ENCODE peak calls at places on chromosomes 16 and 17, in ten cellular contexts. One of them, this sample, is unnamed.

GRCh38 chr16:78129349-78129748 is 29.9 kb downstream of the WWOX start:
- DNase-seq in GM10248: no peak
- DNase-seq in AG04449: no peak
- DNase-seq in heart left ventricle: no peak
- DNase-seq in H9: no peak
- DNase-seq in lower leg skin: no peak
- DNase-seq in left ventricle myocardium inferior: no peak
- DNase-seq in endodermal cell: no peak
- DNase-seq in WTC11: no peak
- DNase-seq in mesothelial cell of epicardium: no peak
- DNase-seq in this sample: peak

GRCh38 chr17:34895388-34895787 is 65.9 kb downstream of the CCT6B start:
- DNase-seq in mesothelial cell of epicardium: no peak
- DNase-seq in AG04449: no peak
- DNase-seq in endodermal cell: peak
- DNase-seq in WTC11: peak
- DNase-seq in GM10248: no peak
- DNase-seq in H9: peak
- DNase-seq in lower leg skin: no peak
- DNase-seq in left ventricle myocardium inferior: no peak
- DNase-seq in heart left ventricle: no peak
- DNase-seq in this sample: no peak

GRCh38 chr16:55955845-55956244 is 80.7 kb upstream of the CES5A start:
- DNase-seq in mesothelial cell of epicardium: no peak
- DNase-seq in heart left ventricle: peak
- DNase-seq in H9: no peak
- DNase-seq in lower leg skin: no peak
- DNase-seq in AG04449: no peak
- DNase-seq in GM10248: no peak
- DNase-seq in left ventricle myocardium inferior: peak
- DNase-seq in WTC11: no peak
- DNase-seq in endodermal cell: no peak
- DNase-seq in this sample: no peak

GRCh38 chr17:55607736-55608341 is 96.6 kb upstream of the SMIM36 start:
- DNase-seq in H9: no peak
- DNase-seq in GM10248: no peak
- DNase-seq in heart left ventricle: no peak
- DNase-seq in AG04449: no peak
- DNase-seq in left ventricle myocardium inferior: peak
- DNase-seq in endodermal cell: no peak
- DNase-seq in lower leg skin: no peak
- DNase-seq in mesothelial cell of epicardium: no peak
- DNase-seq in WTC11: no peak
- DNase-seq in this sample: peak

GRCh38 chr16:47519037-47519436 is 57.9 kb downstream of the PHKB start:
- DNase-seq in H9: no peak
- DNase-seq in heart left ventricle: no peak
- DNase-seq in endodermal cell: no peak
- DNase-seq in lower leg skin: no peak
- DNase-seq in AG04449: no peak
- DNase-seq in left ventricle myocardium inferior: no peak
- DNase-seq in mesothelial cell of epicardium: no peak
- DNase-seq in GM10248: no peak
- DNase-seq in WTC11: no peak
- DNase-seq in this sample: no peak

GRCh38 chr16:88317619-88317977 is 65.2 kb upstream of the ZNF469 start:
- DNase-seq in heart left ventricle: peak
- DNase-seq in GM10248: no peak
- DNase-seq in WTC11: no peak
- DNase-seq in lower leg skin: no peak
- DNase-seq in H9: no peak
- DNase-seq in AG04449: no peak
- DNase-seq in left ventricle myocardium inferior: no peak
- DNase-seq in endodermal cell: no peak
- DNase-seq in mesothelial cell of epicardium: no peak
- DNase-seq in this sample: peak

GRCh38 chr17:71237903-71238538 is 882.8 kb upstream of the SOX9 start:
- DNase-seq in mesothelial cell of epicardium: no peak
- DNase-seq in GM10248: no peak
- DNase-seq in heart left ventricle: no peak
- DNase-seq in lower leg skin: no peak
- DNase-seq in endodermal cell: no peak
- DNase-seq in H9: no peak
- DNase-seq in left ventricle myocardium inferior: no peak
- DNase-seq in WTC11: no peak
- DNase-seq in AG04449: peak
- DNase-seq in this sample: peak

GRCh38 chr17:4444782-4445473 is 11.2 kb downstream of the SPNS3 start:
- DNase-seq in mesothelial cell of epicardium: no peak
- DNase-seq in WTC11: no peak
- DNase-seq in left ventricle myocardium inferior: peak
- DNase-seq in endodermal cell: no peak
- DNase-seq in lower leg skin: no peak
- DNase-seq in H9: no peak
- DNase-seq in GM10248: no peak
- DNase-seq in heart left ventricle: peak
- DNase-seq in AG04449: no peak
- DNase-seq in this sample: no peak

GRCh38 chr17:66381701-66382362 is 79.4 kb downstream of the PRKCA start:
- DNase-seq in AG04449: no peak
- DNase-seq in endodermal cell: no peak
- DNase-seq in GM10248: no peak
- DNase-seq in heart left ventricle: no peak
- DNase-seq in left ventricle myocardium inferior: no peak
- DNase-seq in mesothelial cell of epicardium: no peak
- DNase-seq in WTC11: no peak
- DNase-seq in lower leg skin: no peak
- DNase-seq in H9: no peak
- DNase-seq in this sample: no peak

GRCh38 chr16:20241321-20241720 is 86.0 kb downstream of the GP2 start:
- DNase-seq in left ventricle myocardium inferior: no peak
- DNase-seq in WTC11: no peak
- DNase-seq in lower leg skin: no peak
- DNase-seq in heart left ventricle: no peak
- DNase-seq in mesothelial cell of epicardium: no peak
- DNase-seq in GM10248: no peak
- DNase-seq in endodermal cell: no peak
- DNase-seq in H9: no peak
- DNase-seq in AG04449: no peak
- DNase-seq in this sample: no peak

GRCh38 chr16:27174007-27174406 is 29.3 kb upstream of the KDM8 start:
- DNase-seq in AG04449: no peak
- DNase-seq in GM10248: no peak
- DNase-seq in H9: no peak
- DNase-seq in mesothelial cell of epicardium: no peak
- DNase-seq in heart left ventricle: no peak
- DNase-seq in lower leg skin: no peak
- DNase-seq in WTC11: no peak
- DNase-seq in left ventricle myocardium inferior: no peak
- DNase-seq in endodermal cell: no peak
- DNase-seq in this sample: no peak

GRCh38 chr17:6997171-6997570 is 1.3 kb downstream of the ALOX12 start:
- DNase-seq in GM10248: no peak
- DNase-seq in mesothelial cell of epicardium: no peak
- DNase-seq in endodermal cell: no peak
- DNase-seq in WTC11: no peak
- DNase-seq in AG04449: no peak
- DNase-seq in H9: no peak
- DNase-seq in heart left ventricle: no peak
- DNase-seq in left ventricle myocardium inferior: no peak
- DNase-seq in lower leg skin: peak
- DNase-seq in this sample: no peak

GRCh38 chr17:58121925-58122324 is 26.3 kb upstream of the OR4D1 start:
- DNase-seq in endodermal cell: peak
- DNase-seq in mesothelial cell of epicardium: no peak
- DNase-seq in H9: peak
- DNase-seq in GM10248: peak
- DNase-seq in WTC11: peak
- DNase-seq in lower leg skin: no peak
- DNase-seq in AG04449: no peak
- DNase-seq in left ventricle myocardium inferior: no peak
- DNase-seq in heart left ventricle: no peak
- DNase-seq in this sample: no peak

GRCh38 chr17:57622886-57623433 is 122.1 kb downstream of the CCDC182 start:
- DNase-seq in endodermal cell: no peak
- DNase-seq in AG04449: peak
- DNase-seq in lower leg skin: no peak
- DNase-seq in mesothelial cell of epicardium: no peak
- DNase-seq in WTC11: no peak
- DNase-seq in H9: no peak
- DNase-seq in heart left ventricle: no peak
- DNase-seq in GM10248: peak
- DNase-seq in left ventricle myocardium inferior: no peak
- DNase-seq in this sample: no peak

DNA sequence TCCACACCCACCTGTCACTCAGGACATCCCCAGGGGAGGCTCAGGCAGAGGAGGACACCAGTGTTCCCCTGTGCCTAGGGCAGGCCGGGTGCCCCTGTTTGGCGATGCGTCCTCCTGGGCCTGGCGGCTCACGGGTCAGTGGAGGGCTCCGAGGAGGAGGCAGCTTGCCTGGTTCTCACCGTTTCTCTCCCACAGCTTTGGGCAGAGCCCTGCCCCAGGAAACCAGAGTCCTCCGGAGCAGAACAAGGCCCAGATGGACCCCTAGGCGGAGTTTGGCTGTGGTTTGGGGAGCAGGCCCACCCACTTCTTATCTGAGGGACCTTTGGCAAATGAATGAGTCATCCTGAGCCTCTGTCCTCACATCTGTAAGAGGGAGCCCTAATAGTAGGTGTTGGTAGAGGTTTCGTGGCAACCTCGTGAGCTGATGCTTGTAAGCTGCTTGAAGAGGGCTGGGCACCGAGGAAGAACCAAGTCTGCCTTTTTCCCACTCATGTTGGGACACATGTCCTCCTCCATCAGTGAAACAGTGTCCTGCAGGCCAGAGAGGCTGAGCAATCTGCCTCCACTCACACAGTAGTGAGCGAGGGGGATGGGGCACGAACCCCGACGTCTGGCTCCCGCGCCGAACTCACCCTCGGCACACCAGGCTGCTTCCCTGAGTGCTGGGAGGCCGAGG is 247.0 kb upstream of the CIBAR2 start:
- DNase-seq in WTC11: no peak
- DNase-seq in mesothelial cell of epicardium: no peak
- DNase-seq in heart left ventricle: no peak
- DNase-seq in AG04449: no peak
- DNase-seq in H9: no peak
- DNase-seq in left ventricle myocardium inferior: no peak
- DNase-seq in endodermal cell: no peak
- DNase-seq in GM10248: no peak
- DNase-seq in lower leg skin: no peak
- DNase-seq in this sample: no peak
- TF ChIP-seq CTCF in WTC11: no peak
- TF ChIP-seq CTCF in mesothelial cell of epicardium: no peak
- TF ChIP-seq CTCF in heart left ventricle: no peak
- TF ChIP-seq CTCF in AG04449: no peak
- TF ChIP-seq CTCF in H9: no peak
- TF ChIP-seq CTCF in left ventricle myocardium inferior: no peak
- TF ChIP-seq CTCF in endodermal cell: no peak
- TF ChIP-seq CTCF in GM10248: no peak
- TF ChIP-seq CTCF in lower leg skin: no peak
- TF ChIP-seq CTCF in this sample: no peak

GRCh38 chr17:39107973-39108372 is 43.5 kb downstream of the PLXDC1 start:
- DNase-seq in GM10248: no peak
- DNase-seq in AG04449: no peak
- DNase-seq in lower leg skin: no peak
- DNase-seq in left ventricle myocardium inferior: no peak
- DNase-seq in heart left ventricle: no peak
- DNase-seq in mesothelial cell of epicardium: no peak
- DNase-seq in endodermal cell: peak
- DNase-seq in H9: peak
- DNase-seq in WTC11: no peak
- DNase-seq in this sample: no peak
- TF ChIP-seq CTCF in GM10248: no peak
- TF ChIP-seq CTCF in AG04449: no peak
- TF ChIP-seq CTCF in lower leg skin: no peak
- TF ChIP-seq CTCF in left ventricle myocardium inferior: no peak
- TF ChIP-seq CTCF in heart left ventricle: no peak
- TF ChIP-seq CTCF in mesothelial cell of epicardium: no peak
- TF ChIP-seq CTCF in endodermal cell: peak
- TF ChIP-seq CTCF in H9: peak
- TF ChIP-seq CTCF in WTC11: no peak
- TF ChIP-seq CTCF in this sample: no peak

DNA sequence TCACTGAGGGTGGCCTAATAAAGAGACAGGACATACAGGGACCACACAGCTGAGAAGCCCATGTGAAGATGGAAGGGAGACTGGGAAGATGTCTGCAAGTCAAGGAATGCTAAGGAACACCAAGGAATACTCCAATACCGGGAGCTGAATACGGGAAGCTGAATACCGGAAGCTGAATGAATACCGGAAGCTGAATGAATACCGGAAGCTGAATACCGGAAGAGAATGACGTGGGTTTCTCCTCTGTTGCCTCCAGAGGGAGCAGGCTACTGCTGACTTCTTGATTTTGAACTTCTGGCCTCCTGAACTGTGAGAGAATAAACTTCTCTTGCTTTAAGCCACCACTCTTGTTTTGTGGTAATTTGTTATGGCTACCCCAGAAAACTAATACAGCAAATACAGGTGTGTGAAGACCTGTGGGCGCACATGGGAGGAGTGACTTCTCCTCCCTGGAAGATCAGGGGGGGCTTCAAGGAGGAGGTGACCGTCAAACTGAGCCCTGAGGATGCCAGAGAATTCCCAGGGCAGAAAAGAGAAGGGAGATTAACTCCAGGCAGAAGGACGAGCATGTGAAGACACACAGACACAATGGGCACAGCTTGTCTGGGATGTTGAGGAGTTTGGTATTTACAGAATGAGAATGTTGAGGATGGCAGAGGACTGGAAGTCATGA is 259.9 kb downstream of the IRF8 start:
- DNase-seq in endodermal cell: no peak
- DNase-seq in AG04449: no peak
- DNase-seq in heart left ventricle: no peak
- DNase-seq in H9: no peak
- DNase-seq in lower leg skin: no peak
- DNase-seq in left ventricle myocardium inferior: no peak
- DNase-seq in mesothelial cell of epicardium: no peak
- DNase-seq in WTC11: no peak
- DNase-seq in GM10248: no peak
- DNase-seq in this sample: no peak
- TF ChIP-seq CTCF in endodermal cell: peak
- TF ChIP-seq CTCF in AG04449: no peak
- TF ChIP-seq CTCF in heart left ventricle: no peak
- TF ChIP-seq CTCF in H9: peak
- TF ChIP-seq CTCF in lower leg skin: no peak
- TF ChIP-seq CTCF in left ventricle myocardium inferior: no peak
- TF ChIP-seq CTCF in mesothelial cell of epicardium: no peak
- TF ChIP-seq CTCF in WTC11: no peak
- TF ChIP-seq CTCF in GM10248: no peak
- TF ChIP-seq CTCF in this sample: peak

DNA sequence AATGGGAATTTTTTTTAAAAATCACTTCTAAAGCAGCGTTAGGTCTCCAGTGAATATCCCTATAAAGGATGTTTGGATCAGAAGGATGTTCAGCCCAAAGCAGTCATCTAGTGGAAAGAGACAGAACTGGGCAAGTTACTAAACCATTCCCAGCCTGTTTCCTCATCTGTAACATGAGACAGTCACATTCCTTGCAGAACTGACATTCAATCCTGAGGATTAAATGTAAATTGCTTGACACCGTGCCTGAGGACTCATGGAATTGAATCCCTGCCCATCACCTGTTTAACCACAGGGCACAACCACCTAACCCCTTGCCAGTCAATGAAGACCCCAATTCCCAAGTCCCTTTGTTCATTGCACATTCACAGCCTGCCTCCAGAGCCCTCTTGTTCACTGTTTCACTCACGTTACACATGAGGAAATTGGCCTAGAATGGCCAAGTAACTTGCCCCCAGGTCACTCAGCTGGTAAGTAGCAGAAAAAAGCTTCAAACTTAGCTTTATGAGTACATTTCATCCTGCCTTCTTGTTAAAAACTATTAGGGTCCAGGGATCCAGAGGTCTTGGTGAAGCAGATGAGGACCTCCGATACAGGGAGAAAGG is 1.4 kb downstream of the CMTM2 start:
- DNase-seq in mesothelial cell of epicardium: no peak
- DNase-seq in WTC11: no peak
- DNase-seq in heart left ventricle: no peak
- DNase-seq in left ventricle myocardium inferior: no peak
- DNase-seq in lower leg skin: no peak
- DNase-seq in GM10248: no peak
- DNase-seq in endodermal cell: no peak
- DNase-seq in AG04449: peak
- DNase-seq in H9: no peak
- DNase-seq in this sample: peak
- TF ChIP-seq CTCF in mesothelial cell of epicardium: no peak
- TF ChIP-seq CTCF in WTC11: no peak
- TF ChIP-seq CTCF in heart left ventricle: no peak
- TF ChIP-seq CTCF in left ventricle myocardium inferior: no peak
- TF ChIP-seq CTCF in lower leg skin: no peak
- TF ChIP-seq CTCF in GM10248: no peak
- TF ChIP-seq CTCF in endodermal cell: no peak
- TF ChIP-seq CTCF in AG04449: peak
- TF ChIP-seq CTCF in H9: no peak
- TF ChIP-seq CTCF in this sample: peak

This sample was measured in AG09319.